ENCODE peak calls at places on chromosome 16, in six cellular contexts. W, Y, X, I, C and J are unnamed samples.

GRCh38 chr16:66511615-66512500 is 38.1 kb downstream of the TK2 start:
- DNase-seq in Y (no peak), W (peak; percentile 71), C (peak; percentile 61), X (no peak), I (peak; percentile 85), J (no peak)

GRCh38 chr16:67935096-67935401 is 1.6 kb downstream of the PSMB10 start:
- DNase-seq in X (no peak), Y (no peak), I (no peak), W (no peak), C (no peak), J (no peak)

GRCh38 chr16:12215302-12216105 is 239.0 kb downstream of the SNX29 start:
- DNase-seq in X (no peak), Y (no peak), W (no peak), C (no peak), I (peak; percentile 82), J (no peak)

GRCh38 chr16:50924759-50925545 is 183.1 kb downstream of the CYLD start:
- DNase-seq in C (no peak), W (peak; percentile 79), Y (no peak), I (no peak), X (no peak), J (no peak)

GRCh38 chr16:16833165-16833564 is 454.2 kb downstream of the NPIPA7 start:
- DNase-seq in Y (no peak), W (no peak), X (no peak), I (no peak), C (no peak), J (no peak)

GRCh38 chr16:89841275-89841674 is 13.0 kb downstream of the SPIRE2 start:
- DNase-seq in C (no peak), W (no peak), X (no peak), I (no peak), Y (no peak), J (no peak)

GRCh38 chr16:25060920-25061319 is 45.8 kb upstream of the ARHGAP17 start:
- DNase-seq in W (no peak), I (no peak), C (no peak), X (no peak), Y (no peak), J (no peak)

GRCh38 chr16:64621616-64622015 is 500.2 kb downstream of the CDH11 start:
- DNase-seq in W (no peak), C (no peak), Y (no peak), I (no peak), X (no peak), J (no peak)

GRCh38 chr16:31038993-31039392 is 5.6 kb downstream of the STX4 start:
- DNase-seq in C (no peak), I (no peak), Y (no peak), X (no peak), W (no peak), J (no peak)

GRCh38 chr16:62029947-62030346 is 6.3 kb downstream of the CDH8 start:
- DNase-seq in W (no peak), C (no peak), Y (no peak), I (no peak), X (no peak), J (no peak)

GRCh38 chr16:52068447-52069074 is 478.4 kb downstream of the TOX3 start:
- DNase-seq in W (peak; percentile 10), Y (no peak), X (no peak), C (no peak), I (peak; percentile 74), J (no peak)
- TF ChIP-seq CTCF in W (peak; percentile 43), Y (no peak), X (no peak), C (peak; percentile 1), I (peak; percentile 78), J (no peak)

GRCh38 chr16:49914697-49915096 is 58.8 kb upstream of the ZNF423 start:
- DNase-seq in I (no peak), X (no peak), C (no peak), Y (no peak), W (no peak), J (no peak)

GRCh38 chr16:49918257-49918656 is 62.3 kb upstream of the ZNF423 start:
- DNase-seq in C (no peak), Y (no peak), X (no peak), I (peak; percentile 73), W (no peak), J (no peak)

GRCh38 chr16:49911430-49911829 is 55.5 kb upstream of the ZNF423 start:
- DNase-seq in W (no peak), X (no peak), C (no peak), Y (no peak), I (no peak), J (no peak)

GRCh38 chr16:49910761-49911160 is 54.8 kb upstream of the ZNF423 start:
- DNase-seq in X (no peak), I (no peak), W (no peak), C (no peak), Y (no peak), J (no peak)

DNA sequence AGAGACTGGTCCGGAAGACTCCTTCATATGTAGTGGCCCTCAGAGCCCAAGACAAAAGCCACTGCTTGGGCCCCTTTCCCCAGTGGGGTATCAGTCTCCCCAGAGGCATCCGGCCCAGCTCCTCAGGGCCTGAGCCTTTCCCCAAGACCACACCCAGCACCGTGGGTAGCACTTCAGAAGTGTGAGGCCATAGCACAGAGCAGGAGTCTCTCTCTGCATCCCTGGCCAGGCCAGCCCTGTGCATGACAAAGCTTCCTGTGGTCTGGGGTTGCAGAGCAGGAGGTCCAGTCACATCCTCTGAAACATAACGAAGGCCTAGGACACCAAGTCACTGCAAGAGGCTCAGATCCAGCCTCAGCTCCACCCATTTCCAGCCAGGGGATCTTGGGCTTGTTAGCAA is 56.8 kb upstream of the ZNF423 start:
- DNase-seq in Y (no peak), I (peak; percentile 58), W (no peak), C (no peak), X (no peak), J (no peak)
- TF ChIP-seq CTCF in Y (no peak), I (no peak), W (no peak), C (no peak), X (no peak), J (no peak)

GRCh38 chr16:74936902-74937560 is 47.9 kb downstream of the WDR59 start:
- DNase-seq in Y (no peak), C (peak; percentile 72), I (no peak), X (no peak), W (peak; percentile 57), J (peak; percentile 66)
- TF ChIP-seq CTCF in Y (no peak), C (no peak), I (no peak), X (no peak), W (no peak), J (no peak)

GRCh38 chr16:3625911-3626732 is 14.7 kb upstream of the SLX4 start:
- DNase-seq in C (no peak), X (no peak), I (no peak), W (no peak), Y (no peak), J (no peak)
- TF ChIP-seq CTCF in C (no peak), X (no peak), I (no peak), W (no peak), Y (no peak), J (no peak)

DNA sequence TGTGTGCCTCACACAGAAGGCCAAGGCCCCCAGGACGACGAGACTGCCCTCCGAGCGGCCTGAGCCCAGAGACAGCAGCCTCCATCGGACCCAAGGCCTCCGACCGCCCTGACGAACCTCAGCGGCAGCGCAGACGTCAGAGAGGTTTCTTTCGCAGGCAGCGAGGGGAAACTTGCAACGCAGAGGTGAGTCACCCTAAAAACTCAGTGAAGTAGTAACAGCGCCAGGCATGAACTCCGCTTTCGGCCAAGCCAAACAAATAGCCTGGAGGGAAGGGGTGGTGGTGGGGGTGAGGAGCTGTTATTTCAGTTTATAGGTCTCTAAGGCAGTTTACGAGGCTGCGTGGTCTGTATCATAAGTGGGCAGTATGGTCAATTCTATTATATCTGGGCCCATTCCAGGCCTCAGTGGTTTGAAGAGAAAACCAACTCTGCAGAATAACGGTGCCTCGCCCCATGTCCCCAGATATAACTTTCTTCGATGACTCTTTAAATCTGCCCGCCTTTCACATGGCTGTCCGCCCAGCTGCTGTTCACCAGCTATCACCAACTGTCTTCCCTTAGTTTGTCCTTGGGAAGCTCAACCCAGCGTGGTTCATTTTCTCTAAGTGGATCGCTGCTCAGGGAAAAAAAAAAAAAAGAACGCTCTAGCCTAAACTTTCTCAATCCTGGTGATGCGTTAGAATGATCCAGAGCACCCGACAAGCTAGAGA is 43.5 kb upstream of the FOXF1 start:
- DNase-seq in X (no peak), W (no peak), Y (no peak), I (no peak), C (peak; percentile 64), J (no peak)
- TF ChIP-seq CTCF in X (no peak), W (no peak), Y (no peak), I (no peak), C (no peak), J (no peak)